ENCODE peak calls at places on chromosome 21, in eight cellular contexts. N is AG10803, Y is Caco-2, L is vagina, F is fibroblast of pulmonary artery, W is neural progenitor cell, D is astrocyte of the cerebellum, A is HFFc6. T is an unnamed sample.

GRCh38 chr21:25887166-25887565 is 152.4 kb downstream of the GABPA start:
- DNase-seq in N (no peak), Y (no peak), L (no peak), F (no peak), W (peak; percentile 19), D (no peak), A (no peak), T (no peak)

GRCh38 chr21:27817902-27818623 is 851.2 kb upstream of the ADAMTS5 start:
- DNase-seq in N (no peak), Y (no peak), L (no peak), F (no peak), W (no peak), D (no peak), A (no peak), T (no peak)

GRCh38 chr21:44429894-44430293 is 25.4 kb upstream of the LRRC3 start:
- DNase-seq in N (no peak), Y (no peak), L (no peak), F (no peak), W (no peak), D (no peak), A (no peak), T (no peak)

GRCh38 chr21:45524756-45525152 is 17.5 kb downstream of the SLC19A1 start:
- DNase-seq in N (no peak), Y (no peak), L (no peak), F (no peak), W (no peak), D (no peak), A (no peak), T (no peak)

GRCh38 chr21:45990741-45991605 is 9.4 kb downstream of the COL6A1 start:
- DNase-seq in N (no peak), Y (peak; percentile 23), L (peak; percentile 83), F (no peak), W (no peak), D (no peak), A (no peak), T (no peak)

GRCh38 chr21:45869121-45870007 is 112.2 kb upstream of the COL6A1 start:
- DNase-seq in N (peak; percentile 50), Y (peak; percentile 23), L (no peak), F (peak; percentile 45), W (no peak), D (no peak), A (peak; percentile 65), T (no peak)

GRCh38 chr21:16532841-16533240 is 803.1 kb downstream of the USP25 start:
- DNase-seq in N (peak; percentile 58), Y (no peak), L (no peak), F (peak; percentile 66), W (no peak), D (no peak), A (peak; percentile 33), T (no peak)

GRCh38 chr21:15289896-15290841 is 225.4 kb upstream of the NRIP1 start:
- DNase-seq in N (peak; percentile 16), Y (peak; percentile 41), L (no peak), F (no peak), W (peak; percentile 87), D (no peak), A (no peak), T (no peak)

GRCh38 chr21:39051561-39051949 is 131.7 kb downstream of the PSMG1 start:
- DNase-seq in N (peak; percentile 71), Y (no peak), L (no peak), F (no peak), W (no peak), D (no peak), A (peak; percentile 90), T (peak; percentile 21)

GRCh38 chr21:26972131-26972707 is 5.3 kb upstream of the ADAMTS5 start:
- DNase-seq in N (no peak), Y (no peak), L (no peak), F (no peak), W (no peak), D (no peak), A (no peak), T (no peak)

GRCh38 chr21:38126677-38127271 is 130.0 kb upstream of the KCNJ15 start:
- DNase-seq in N (peak; percentile 31), Y (peak; percentile 69), L (no peak), F (peak; percentile 59), W (peak; percentile 80), D (peak; percentile 20), A (peak; percentile 11), T (no peak)

GRCh38 chr21:44932366-44933181 is 7.3 kb upstream of the SLX9 start:
- DNase-seq in N (peak; percentile 46), Y (no peak), L (no peak), F (no peak), W (peak; percentile 66), D (no peak), A (no peak), T (no peak)

GRCh38 chr21:37874904-37875780 is 41.1 kb downstream of the KCNJ6 start:
- DNase-seq in N (no peak), Y (no peak), L (peak; percentile 52), F (no peak), W (no peak), D (no peak), A (no peak), T (no peak)

GRCh38 chr21:17554619-17555472 is 42.0 kb downstream of the CXADR start:
- DNase-seq in N (peak; percentile 5), Y (no peak), L (no peak), F (peak; percentile 12), W (peak; percentile 52), D (no peak), A (no peak), T (no peak)

GRCh38 chr21:41772351-41773080 is 5.7 kb upstream of the RIPK4 start:
- DNase-seq in N (no peak), Y (no peak), L (no peak), F (no peak), W (peak; percentile 49), D (no peak), A (no peak), T (no peak)
- TF ChIP-seq CTCF in N (no peak), Y (no peak), L (no peak), F (no peak), W (peak; percentile 15), D (no peak), A (no peak), T (no peak)

DNA sequence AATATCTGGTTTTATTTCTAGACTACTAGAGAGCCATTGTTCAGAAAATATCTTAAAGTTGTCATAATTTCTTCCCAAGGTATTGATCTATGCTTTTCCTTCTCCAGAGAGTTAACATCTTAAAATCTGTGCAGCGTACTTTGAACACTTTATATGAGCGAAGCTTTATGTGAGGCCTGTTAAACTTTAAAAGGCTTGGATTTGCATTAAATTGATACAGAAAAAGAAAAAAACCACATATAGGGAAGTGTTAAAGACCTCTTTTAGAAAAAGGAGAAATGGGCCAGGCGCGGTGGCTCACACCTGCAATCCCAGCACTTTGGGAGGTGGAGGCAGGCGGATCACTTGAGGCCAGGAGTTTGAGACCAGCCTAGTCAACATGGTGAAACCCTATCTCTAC is 59.2 kb upstream of the MORC3 start:
- DNase-seq in N (no peak), Y (no peak), L (no peak), F (no peak), W (no peak), D (no peak), A (no peak), T (no peak)
- TF ChIP-seq CTCF in N (no peak), Y (no peak), L (no peak), F (no peak), W (no peak), D (no peak), A (peak; percentile 61), T (no peak)

GRCh38 chr21:32884062-32884461 is 112.5 kb upstream of the PAXBP1 start:
- DNase-seq in N (no peak), Y (no peak), L (no peak), F (no peak), W (no peak), D (no peak), A (no peak), T (no peak)
- TF ChIP-seq CTCF in N (no peak), Y (peak; percentile 7), L (no peak), F (no peak), W (peak; percentile 10), D (no peak), A (no peak), T (no peak)

GRCh38 chr21:31566061-31566460 is 93.4 kb upstream of the SOD1 start:
- DNase-seq in N (no peak), Y (no peak), L (no peak), F (peak; percentile 14), W (no peak), D (no peak), A (no peak), T (no peak)
- TF ChIP-seq CTCF in N (no peak), Y (no peak), L (no peak), F (peak; percentile 24), W (no peak), D (peak; percentile 29), A (no peak), T (no peak)

GRCh38 chr21:43269981-43270670 is 101.3 kb downstream of the CRYAA start:
- DNase-seq in N (no peak), Y (no peak), L (no peak), F (no peak), W (no peak), D (no peak), A (no peak), T (no peak)

GRCh38 chr21:43268086-43268803 is 99.4 kb downstream of the CRYAA start:
- DNase-seq in N (no peak), Y (no peak), L (no peak), F (no peak), W (no peak), D (no peak), A (no peak), T (no peak)

GRCh38 chr21:43267391-43268085 is 98.7 kb downstream of the CRYAA start:
- DNase-seq in N (no peak), Y (no peak), L (no peak), F (no peak), W (no peak), D (no peak), A (no peak), T (no peak)

GRCh38 chr21:43269461-43269860 is 100.7 kb downstream of the CRYAA start:
- DNase-seq in N (no peak), Y (no peak), L (no peak), F (no peak), W (peak; percentile 42), D (no peak), A (no peak), T (no peak)

GRCh38 chr21:43268804-43269186 is 100.0 kb downstream of the CRYAA start:
- DNase-seq in N (no peak), Y (no peak), L (no peak), F (no peak), W (no peak), D (no peak), A (no peak), T (no peak)
- TF ChIP-seq CTCF in N (no peak), Y (no peak), L (no peak), F (no peak), W (no peak), D (no peak), A (no peak), T (no peak)

T was measured in AG04449.